ENCODE peak calls at places on chromosomes 2 and 18, in eight cellular contexts. One of them, this sample, is unnamed.

GRCh38 chr2:160209457-160209856 is 9.4 kb upstream of the ITGB6 start:
- DNase-seq in NCI-H2081: no peak
- DNase-seq in astrocyte: peak; percentile 97
- DNase-seq in SW480: no peak
- DNase-seq in cardiac muscle cell: peak; percentile 91
- DNase-seq in AG04449: peak; percentile 98
- DNase-seq in CD8-positive, alpha-beta T cell: no peak
- DNase-seq in GM04504: peak; percentile 76
- DNase-seq in this sample: no peak

GRCh38 chr2:55155764-55156221 is 76.3 kb downstream of the CLHC1 start:
- DNase-seq in NCI-H2081: no peak
- DNase-seq in astrocyte: peak; percentile 81
- DNase-seq in CD8-positive, alpha-beta T cell: no peak
- DNase-seq in GM04504: peak; percentile 48
- DNase-seq in cardiac muscle cell: peak; percentile 73
- DNase-seq in AG04449: no peak
- DNase-seq in SW480: no peak
- DNase-seq in this sample: no peak

GRCh38 chr2:62765619-62766376 is 60.3 kb downstream of the EHBP1 start:
- DNase-seq in NCI-H2081: no peak
- DNase-seq in CD8-positive, alpha-beta T cell: no peak
- DNase-seq in astrocyte: peak; percentile 46
- DNase-seq in SW480: no peak
- DNase-seq in AG04449: no peak
- DNase-seq in cardiac muscle cell: peak; percentile 25
- DNase-seq in GM04504: no peak
- DNase-seq in this sample: no peak

GRCh38 chr2:30346475-30347169 is 100.4 kb upstream of the LCLAT1 start:
- DNase-seq in GM04504: no peak
- DNase-seq in cardiac muscle cell: peak; percentile 40
- DNase-seq in CD8-positive, alpha-beta T cell: no peak
- DNase-seq in SW480: no peak
- DNase-seq in astrocyte: peak; percentile 20
- DNase-seq in NCI-H2081: no peak
- DNase-seq in AG04449: no peak
- DNase-seq in this sample: no peak

GRCh38 chr2:233832869-233833812 is 21.2 kb downstream of the HJURP start:
- DNase-seq in astrocyte: peak; percentile 59
- DNase-seq in SW480: peak; percentile 86
- DNase-seq in CD8-positive, alpha-beta T cell: no peak
- DNase-seq in GM04504: peak; percentile 5
- DNase-seq in AG04449: no peak
- DNase-seq in cardiac muscle cell: peak; percentile 89
- DNase-seq in NCI-H2081: peak; percentile 53
- DNase-seq in this sample: no peak

GRCh38 chr2:102438124-102438523 is 15.2 kb downstream of the IL18RAP start:
- DNase-seq in SW480: no peak
- DNase-seq in NCI-H2081: no peak
- DNase-seq in cardiac muscle cell: no peak
- DNase-seq in CD8-positive, alpha-beta T cell: no peak
- DNase-seq in GM04504: no peak
- DNase-seq in AG04449: no peak
- DNase-seq in astrocyte: no peak
- DNase-seq in this sample: no peak

GRCh38 chr2:172953411-172953810 is 122.2 kb upstream of the MAP3K20 start:
- DNase-seq in GM04504: no peak
- DNase-seq in CD8-positive, alpha-beta T cell: no peak
- DNase-seq in NCI-H2081: no peak
- DNase-seq in SW480: no peak
- DNase-seq in cardiac muscle cell: no peak
- DNase-seq in astrocyte: no peak
- DNase-seq in AG04449: no peak
- DNase-seq in this sample: no peak

GRCh38 chr2:23745068-23745725 is 181.7 kb downstream of the ATAD2B start:
- DNase-seq in cardiac muscle cell: no peak
- DNase-seq in SW480: no peak
- DNase-seq in CD8-positive, alpha-beta T cell: no peak
- DNase-seq in astrocyte: no peak
- DNase-seq in AG04449: no peak
- DNase-seq in GM04504: no peak
- DNase-seq in NCI-H2081: no peak
- DNase-seq in this sample: no peak

GRCh38 chr2:237126519-237126918 is 40.8 kb downstream of the COPS8 start:
- DNase-seq in astrocyte: no peak
- DNase-seq in SW480: no peak
- DNase-seq in GM04504: no peak
- DNase-seq in NCI-H2081: no peak
- DNase-seq in CD8-positive, alpha-beta T cell: no peak
- DNase-seq in AG04449: no peak
- DNase-seq in cardiac muscle cell: peak; percentile 8
- DNase-seq in this sample: no peak

GRCh38 chr18:13420969-13421686 is 202.6 kb downstream of the LDLRAD4 start:
- DNase-seq in AG04449: no peak
- DNase-seq in GM04504: no peak
- DNase-seq in SW480: no peak
- DNase-seq in astrocyte: no peak
- DNase-seq in cardiac muscle cell: no peak
- DNase-seq in CD8-positive, alpha-beta T cell: no peak
- DNase-seq in NCI-H2081: no peak
- DNase-seq in this sample: no peak

GRCh38 chr18:27967938-27968803 is 208.8 kb downstream of the CDH2 start:
- DNase-seq in SW480: no peak
- DNase-seq in AG04449: no peak
- DNase-seq in cardiac muscle cell: peak; percentile 30
- DNase-seq in GM04504: no peak
- DNase-seq in CD8-positive, alpha-beta T cell: no peak
- DNase-seq in astrocyte: no peak
- DNase-seq in NCI-H2081: no peak
- DNase-seq in this sample: no peak

GRCh38 chr2:85906748-85907147 is 18.0 kb upstream of the ST3GAL5 start:
- DNase-seq in CD8-positive, alpha-beta T cell: no peak
- DNase-seq in NCI-H2081: no peak
- DNase-seq in SW480: no peak
- DNase-seq in astrocyte: no peak
- DNase-seq in cardiac muscle cell: no peak
- DNase-seq in AG04449: no peak
- DNase-seq in GM04504: no peak
- DNase-seq in this sample: no peak

GRCh38 chr2:66547113-66547512 is 112.2 kb downstream of the MEIS1 start:
- DNase-seq in GM04504: no peak
- DNase-seq in cardiac muscle cell: peak; percentile 73
- DNase-seq in AG04449: no peak
- DNase-seq in SW480: no peak
- DNase-seq in astrocyte: peak; percentile 45
- DNase-seq in CD8-positive, alpha-beta T cell: no peak
- DNase-seq in NCI-H2081: no peak
- DNase-seq in this sample: no peak

GRCh38 chr2:177239934-177240600 is 24.5 kb downstream of the NFE2L2 start:
- DNase-seq in SW480: no peak
- DNase-seq in CD8-positive, alpha-beta T cell: peak; percentile 27
- DNase-seq in astrocyte: peak; percentile 48
- DNase-seq in AG04449: no peak
- DNase-seq in NCI-H2081: peak; percentile 56
- DNase-seq in GM04504: peak; percentile 35
- DNase-seq in cardiac muscle cell: peak; percentile 49
- DNase-seq in this sample: peak; percentile 90

GRCh38 chr2:197675711-197676188 is 363 bp upstream of the RFTN2 start:
- DNase-seq in astrocyte: peak; percentile 80
- DNase-seq in AG04449: peak; percentile 29
- DNase-seq in SW480: no peak
- DNase-seq in CD8-positive, alpha-beta T cell: no peak
- DNase-seq in GM04504: peak; percentile 33
- DNase-seq in NCI-H2081: no peak
- DNase-seq in cardiac muscle cell: peak; percentile 74
- DNase-seq in this sample: no peak

GRCh38 chr2:84458436-84459027 is 548 bp downstream of the SUCLG1 start:
- DNase-seq in cardiac muscle cell: peak; percentile 26
- DNase-seq in SW480: peak; percentile 18
- DNase-seq in GM04504: no peak
- DNase-seq in AG04449: no peak
- DNase-seq in NCI-H2081: no peak
- DNase-seq in astrocyte: no peak
- DNase-seq in CD8-positive, alpha-beta T cell: peak; percentile 4
- DNase-seq in this sample: no peak

GRCh38 chr2:237441605-237442004 is 27.6 kb upstream of the COL6A3 start:
- DNase-seq in SW480: peak; percentile 54
- DNase-seq in cardiac muscle cell: peak; percentile 72
- DNase-seq in NCI-H2081: no peak
- DNase-seq in GM04504: peak; percentile 76
- DNase-seq in CD8-positive, alpha-beta T cell: no peak
- DNase-seq in AG04449: peak; percentile 38
- DNase-seq in astrocyte: peak; percentile 84
- DNase-seq in this sample: no peak

GRCh38 chr2:218026244-218026643 is 23.4 kb upstream of the TNS1 start:
- DNase-seq in GM04504: no peak
- DNase-seq in SW480: no peak
- DNase-seq in AG04449: no peak
- DNase-seq in NCI-H2081: no peak
- DNase-seq in astrocyte: no peak
- DNase-seq in CD8-positive, alpha-beta T cell: no peak
- DNase-seq in cardiac muscle cell: no peak
- DNase-seq in this sample: peak; percentile 5

GRCh38 chr18:22141211-22141610 is 28.2 kb upstream of the GATA6 start:
- DNase-seq in cardiac muscle cell: no peak
- DNase-seq in NCI-H2081: no peak
- DNase-seq in CD8-positive, alpha-beta T cell: no peak
- DNase-seq in SW480: no peak
- DNase-seq in astrocyte: no peak
- DNase-seq in GM04504: no peak
- DNase-seq in AG04449: no peak
- DNase-seq in this sample: no peak

GRCh38 chr2:83957001-83957400 is 502.1 kb downstream of the SUCLG1 start:
- DNase-seq in cardiac muscle cell: no peak
- DNase-seq in astrocyte: no peak
- DNase-seq in AG04449: no peak
- DNase-seq in GM04504: no peak
- DNase-seq in NCI-H2081: no peak
- DNase-seq in CD8-positive, alpha-beta T cell: no peak
- DNase-seq in SW480: no peak
- DNase-seq in this sample: no peak

GRCh38 chr18:5600376-5601071 is 56.7 kb upstream of the EPB41L3 start:
- DNase-seq in GM04504: no peak
- DNase-seq in SW480: peak; percentile 12
- DNase-seq in AG04449: no peak
- DNase-seq in astrocyte: peak; percentile 3
- DNase-seq in NCI-H2081: peak; percentile 19
- DNase-seq in cardiac muscle cell: peak; percentile 58
- DNase-seq in CD8-positive, alpha-beta T cell: no peak
- DNase-seq in this sample: no peak

GRCh38 chr2:239319261-239319661 is 81.6 kb downstream of the HDAC4 start:
- DNase-seq in GM04504: no peak
- DNase-seq in cardiac muscle cell: no peak
- DNase-seq in astrocyte: no peak
- DNase-seq in AG04449: no peak
- DNase-seq in CD8-positive, alpha-beta T cell: no peak
- DNase-seq in NCI-H2081: no peak
- DNase-seq in SW480: peak; percentile 42
- DNase-seq in this sample: no peak

GRCh38 chr2:241053576-241054251 is 48.4 kb downstream of the MTERF4 start:
- DNase-seq in astrocyte: no peak
- DNase-seq in cardiac muscle cell: no peak
- DNase-seq in SW480: no peak
- DNase-seq in GM04504: no peak
- DNase-seq in NCI-H2081: no peak
- DNase-seq in CD8-positive, alpha-beta T cell: no peak
- DNase-seq in AG04449: no peak
- DNase-seq in this sample: no peak

GRCh38 chr18:54416459-54416858 is 58.8 kb downstream of the C18orf54 start:
- DNase-seq in SW480: no peak
- DNase-seq in GM04504: peak; percentile 3
- DNase-seq in CD8-positive, alpha-beta T cell: no peak
- DNase-seq in NCI-H2081: no peak
- DNase-seq in astrocyte: peak; percentile 88
- DNase-seq in cardiac muscle cell: peak; percentile 80
- DNase-seq in AG04449: peak; percentile 42
- DNase-seq in this sample: no peak

GRCh38 chr2:115165529-115166109 is 723.2 kb downstream of the DPP10 start:
- DNase-seq in cardiac muscle cell: peak; percentile 44
- DNase-seq in AG04449: no peak
- DNase-seq in CD8-positive, alpha-beta T cell: no peak
- DNase-seq in NCI-H2081: peak; percentile 67
- DNase-seq in astrocyte: peak; percentile 0
- DNase-seq in SW480: peak; percentile 56
- DNase-seq in GM04504: peak; percentile 6
- DNase-seq in this sample: no peak

GRCh38 chr18:59041819-59042476 is 97.7 kb upstream of the SEC11C start:
- DNase-seq in astrocyte: no peak
- DNase-seq in AG04449: no peak
- DNase-seq in NCI-H2081: no peak
- DNase-seq in SW480: no peak
- DNase-seq in CD8-positive, alpha-beta T cell: no peak
- DNase-seq in GM04504: no peak
- DNase-seq in cardiac muscle cell: no peak
- DNase-seq in this sample: no peak

GRCh38 chr18:25306671-25307070 is 45.3 kb downstream of the ZNF521 start:
- DNase-seq in AG04449: no peak
- DNase-seq in NCI-H2081: no peak
- DNase-seq in astrocyte: peak; percentile 59
- DNase-seq in CD8-positive, alpha-beta T cell: no peak
- DNase-seq in cardiac muscle cell: no peak
- DNase-seq in SW480: no peak
- DNase-seq in GM04504: no peak
- DNase-seq in this sample: no peak

GRCh38 chr2:109318150-109318948 is 189.3 kb downstream of the SH3RF3 start:
- DNase-seq in NCI-H2081: no peak
- DNase-seq in GM04504: peak; percentile 92
- DNase-seq in AG04449: peak; percentile 69
- DNase-seq in SW480: peak; percentile 75
- DNase-seq in cardiac muscle cell: peak; percentile 92
- DNase-seq in CD8-positive, alpha-beta T cell: no peak
- DNase-seq in astrocyte: peak; percentile 94
- DNase-seq in this sample: no peak

GRCh38 chr2:120908314-120908975 is 172.8 kb downstream of the GLI2 start:
- DNase-seq in GM04504: no peak
- DNase-seq in AG04449: no peak
- DNase-seq in astrocyte: no peak
- DNase-seq in CD8-positive, alpha-beta T cell: no peak
- DNase-seq in SW480: no peak
- DNase-seq in NCI-H2081: no peak
- DNase-seq in cardiac muscle cell: no peak
- DNase-seq in this sample: no peak

GRCh38 chr2:230891509-230891908 is 26.8 kb downstream of the ITM2C start:
- DNase-seq in GM04504: no peak
- DNase-seq in AG04449: no peak
- DNase-seq in CD8-positive, alpha-beta T cell: no peak
- DNase-seq in SW480: no peak
- DNase-seq in cardiac muscle cell: no peak
- DNase-seq in NCI-H2081: no peak
- DNase-seq in astrocyte: no peak
- DNase-seq in this sample: peak; percentile 33

GRCh38 chr18:59029663-59030421 is 109.8 kb upstream of the SEC11C start:
- DNase-seq in astrocyte: no peak
- DNase-seq in GM04504: no peak
- DNase-seq in NCI-H2081: no peak
- DNase-seq in CD8-positive, alpha-beta T cell: no peak
- DNase-seq in AG04449: no peak
- DNase-seq in cardiac muscle cell: no peak
- DNase-seq in SW480: no peak
- DNase-seq in this sample: no peak

GRCh38 chr2:60569680-60570111 is 16.2 kb upstream of the BCL11A start:
- DNase-seq in astrocyte: no peak
- DNase-seq in cardiac muscle cell: no peak
- DNase-seq in NCI-H2081: no peak
- DNase-seq in SW480: no peak
- DNase-seq in CD8-positive, alpha-beta T cell: no peak
- DNase-seq in GM04504: no peak
- DNase-seq in AG04449: no peak
- DNase-seq in this sample: no peak

GRCh38 chr2:185952098-185952497 is 213.5 kb downstream of the FSIP2 start:
- DNase-seq in CD8-positive, alpha-beta T cell: no peak
- DNase-seq in GM04504: no peak
- DNase-seq in cardiac muscle cell: no peak
- DNase-seq in astrocyte: no peak
- DNase-seq in SW480: no peak
- DNase-seq in AG04449: no peak
- DNase-seq in NCI-H2081: no peak
- DNase-seq in this sample: no peak

GRCh38 chr18:59799383-59800015 is 100.3 kb upstream of the PMAIP1 start:
- DNase-seq in AG04449: no peak
- DNase-seq in GM04504: peak; percentile 80
- DNase-seq in NCI-H2081: no peak
- DNase-seq in SW480: no peak
- DNase-seq in astrocyte: no peak
- DNase-seq in CD8-positive, alpha-beta T cell: no peak
- DNase-seq in cardiac muscle cell: peak; percentile 33
- DNase-seq in this sample: no peak